ENCODE peak calls at places on chromosomes 4 and X, in four cellular contexts. H is stomach; G is pancreas; B is CD4-positive, alpha-beta T cell. T is an unnamed sample.

GRCh38 chr4:7970031-7970946 is 30.6 kb upstream of the AFAP1 start:
- DNase-seq in H (peak; percentile 42), G (no peak), B (peak; percentile 44), T (no peak)

GRCh38 chr4:144734522-144734921 is 88.6 kb downstream of the HHIP start:
- DNase-seq in H (no peak), G (no peak), B (no peak), T (no peak)

GRCh38 chr4:5773271-5773555 is 62.2 kb downstream of the EVC start:
- DNase-seq in H (no peak), G (no peak), B (no peak), T (no peak)

GRCh38 chrX:149829751-149830191 is 48.0 kb downstream of the MAGEA9 start:
- DNase-seq in H (no peak), G (no peak), B (no peak), T (peak; percentile 34)

GRCh38 chr4:1002131-1002630 is 9.0 kb upstream of the SLC26A1 start:
- DNase-seq in H (peak; percentile 72), G (peak; percentile 83), B (no peak), T (no peak)

GRCh38 chr4:167114416-167114971 is 119.8 kb downstream of the SPOCK3 start:
- DNase-seq in H (no peak), G (no peak), B (no peak), T (peak; percentile 10)

GRCh38 chr4:6383019-6383404 is 89.4 kb downstream of the PPP2R2C start:
- DNase-seq in H (no peak), G (no peak), B (no peak), T (no peak)

GRCh38 chrX:154049209-154050112 is 29.8 kb upstream of the IRAK1 start:
- DNase-seq in H (peak; percentile 39), G (no peak), B (no peak), T (no peak)

GRCh38 chr4:26372525-26373172 is 51.8 kb downstream of the RBPJ start:
- DNase-seq in H (no peak), G (no peak), B (peak; percentile 13), T (peak; percentile 43)

GRCh38 chr4:125432078-125432477 is 117.3 kb downstream of the FAT4 start:
- DNase-seq in H (no peak), G (no peak), B (no peak), T (no peak)

GRCh38 chr4:1992468-1993168 is 16.2 kb downstream of the NELFA start:
- DNase-seq in H (no peak), G (no peak), B (no peak), T (no peak)

GRCh38 chrX:115318139-115318538 is 28.6 kb downstream of the LUZP4 start:
- DNase-seq in H (no peak), G (no peak), B (no peak), T (no peak)

GRCh38 chr4:141021397-141022194 is 111.7 kb downstream of the RNF150 start:
- DNase-seq in H (no peak), G (no peak), B (no peak), T (no peak)

GRCh38 chrX:54794795-54795194 is 3.3 kb downstream of the ITIH6 start:
- DNase-seq in H (no peak), G (no peak), B (no peak), T (no peak)
- H3K27me3 ChIP-seq in H (no peaks in the 10 kb centered on the region), G (no peaks in the 10 kb centered on the region), B (no peaks in the 10 kb centered on the region), T (no peaks in the 10 kb centered on the region)

DNA sequence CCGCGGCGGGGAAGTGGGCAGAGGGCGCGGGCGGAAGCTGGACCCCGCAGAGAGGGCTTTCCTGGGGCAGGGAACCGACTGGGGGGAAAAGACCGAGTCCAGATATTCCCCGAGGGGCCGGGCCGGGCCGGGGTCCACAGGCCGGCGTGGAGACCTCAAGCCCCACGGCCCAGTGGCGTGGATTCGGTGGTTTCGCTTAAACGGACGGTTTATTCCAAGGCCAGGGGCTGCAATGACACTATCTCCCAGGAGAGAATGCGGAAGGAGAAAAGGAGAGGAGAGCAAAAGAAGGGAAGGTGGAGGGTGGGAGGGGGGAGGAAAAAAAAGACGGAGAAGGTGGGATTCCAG is 10.8 kb downstream of the ARX start:
- DNase-seq in H (no peak), G (no peak), B (no peak), T (no peak)
- H3K27me3 ChIP-seq in H (peaks cover 86% of the 10 kb centered on the region), G (peaks cover 10% of the 10 kb centered on the region), B (peaks cover 42% of the 10 kb centered on the region), T (no peaks in the 10 kb centered on the region)

DNA sequence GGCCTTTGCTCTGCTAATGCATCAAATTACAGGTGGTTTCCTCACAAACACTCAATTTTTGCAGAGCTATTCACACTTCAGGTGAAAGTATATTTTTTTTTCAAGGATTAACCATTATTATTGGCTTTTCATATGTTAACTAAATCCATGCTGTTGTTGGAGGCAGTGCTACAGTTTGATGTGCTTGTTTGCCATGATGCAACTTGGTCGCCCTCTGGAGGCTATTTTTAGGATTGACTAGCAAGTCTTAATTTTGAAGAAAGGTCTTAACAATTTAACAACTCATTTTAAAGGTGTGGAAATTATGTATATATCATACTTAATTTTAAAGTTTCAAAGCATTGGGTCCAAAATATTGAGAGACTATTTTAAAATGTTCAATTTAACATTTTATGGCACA is 168.8 kb upstream of the FAM47A start:
- DNase-seq in H (no peak), G (no peak), B (no peak), T (no peak)
- H3K27me3 ChIP-seq in H (no peaks in the 10 kb centered on the region), G (no peaks in the 10 kb centered on the region), B (no peaks in the 10 kb centered on the region), T (no peaks in the 10 kb centered on the region)

GRCh38 chrX:140088438-140088837 is 123.1 kb upstream of the CXorf66 start:
- DNase-seq in H (no peak), G (no peak), B (no peak), T (no peak)

GRCh38 chrX:140087865-140088264 is 122.5 kb upstream of the CXorf66 start:
- DNase-seq in H (no peak), G (no peak), B (no peak), T (no peak)

GRCh38 chrX:140090800-140091275 is 125.5 kb upstream of the CXorf66 start:
- DNase-seq in H (no peak), G (peak; percentile 27), B (no peak), T (no peak)

GRCh38 chrX:140091276-140091886 is 126.1 kb upstream of the CXorf66 start:
- DNase-seq in H (peak; percentile 36), G (peak; percentile 80), B (peak; percentile 1), T (peak; percentile 3)

GRCh38 chrX:140092121-140092520 is 126.8 kb upstream of the CXorf66 start:
- DNase-seq in H (no peak), G (peak; percentile 73), B (no peak), T (peak; percentile 1)
- H3K27me3 ChIP-seq in H (peaks cover 9% of the 10 kb centered on the region), G (peaks cover 8% of the 10 kb centered on the region), B (peaks cover 24% of the 10 kb centered on the region), T (no peaks in the 10 kb centered on the region)

DNA sequence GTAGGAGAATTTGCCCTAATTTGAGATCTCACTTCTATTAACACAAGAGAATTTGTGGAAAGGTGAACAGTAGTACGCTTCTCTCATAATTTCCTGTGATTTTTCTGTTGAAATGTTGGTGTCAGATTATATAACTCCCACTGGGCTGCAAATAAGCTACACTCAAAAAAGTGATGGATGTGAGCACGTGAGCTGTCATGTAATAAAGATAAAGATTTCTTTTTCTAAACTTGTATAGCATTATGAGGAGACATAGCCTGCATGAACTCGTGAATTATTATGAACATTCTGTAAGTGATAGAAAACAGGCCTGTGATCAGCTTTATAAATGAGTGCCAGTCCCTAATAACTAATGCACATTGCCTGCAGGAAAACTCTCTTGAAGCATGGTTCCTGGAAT is 356.6 kb upstream of the ACTRT1 start:
- DNase-seq in H (no peak), G (no peak), B (no peak), T (no peak)
- H3K27me3 ChIP-seq in H (no peaks in the 10 kb centered on the region), G (no peaks in the 10 kb centered on the region), B (no peaks in the 10 kb centered on the region), T (no peaks in the 10 kb centered on the region)

DNA sequence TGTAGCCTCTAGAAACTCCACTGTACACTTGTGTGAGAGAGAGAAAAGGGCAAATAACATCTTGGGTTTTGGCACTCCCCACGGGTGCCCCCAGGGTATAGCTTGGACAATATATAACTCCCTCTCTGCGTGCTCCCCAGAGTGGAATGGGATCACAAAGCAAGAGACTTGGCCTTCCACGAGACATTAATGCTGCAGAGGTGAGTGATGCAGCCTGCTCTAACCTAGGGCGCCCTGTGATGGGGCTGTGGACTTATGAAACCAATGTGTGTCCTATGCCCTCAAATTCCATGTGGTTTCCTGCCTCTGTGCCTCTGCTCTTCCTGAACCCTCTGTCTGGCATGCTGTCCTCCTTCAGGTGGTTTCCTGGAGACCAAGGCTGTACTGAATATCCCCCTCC is 22.0 kb upstream of the FAM9C start:
- DNase-seq in H (no peak), G (no peak), B (no peak), T (no peak)
- H3K27me3 ChIP-seq in H (no peaks in the 10 kb centered on the region), G (no peaks in the 10 kb centered on the region), B (no peaks in the 10 kb centered on the region), T (no peaks in the 10 kb centered on the region)

T was measured in GM06990.